ENCODE peak calls at places on chromosomes 12 and 14, in four cellular contexts. One of them, this sample, is unnamed.

GRCh38 chr12:4769073-4769472 is 48.9 kb downstream of the GALNT8 start:
- DNase-seq in SW 1271: no peak
- DNase-seq in HTR-8/SVneo: no peak
- DNase-seq in H54: no peak
- DNase-seq in this sample: no peak

GRCh38 chr14:100904307-100905019 is 941 bp upstream of the RTL1 start:
- DNase-seq in H54: no peak
- DNase-seq in HTR-8/SVneo: no peak
- DNase-seq in SW 1271: no peak
- DNase-seq in this sample: no peak

GRCh38 chr14:88829685-88830302 is 5.3 kb downstream of the TTC8 start:
- DNase-seq in HTR-8/SVneo: no peak
- DNase-seq in H54: no peak
- DNase-seq in SW 1271: no peak
- DNase-seq in this sample: no peak

GRCh38 chr14:103334644-103335603 is 887 bp downstream of the EIF5 start:
- DNase-seq in HTR-8/SVneo: peak
- DNase-seq in SW 1271: peak
- DNase-seq in H54: peak
- DNase-seq in this sample: peak

GRCh38 chr12:54588110-54588831 is at the start of gene PPP1R1A:
- DNase-seq in H54: no peak
- DNase-seq in SW 1271: no peak
- DNase-seq in HTR-8/SVneo: no peak
- DNase-seq in this sample: no peak

GRCh38 chr12:117580718-117581062 is 219.3 kb upstream of the NOS1 start:
- DNase-seq in SW 1271: peak
- DNase-seq in H54: no peak
- DNase-seq in HTR-8/SVneo: no peak
- DNase-seq in this sample: peak

GRCh38 chr12:126067930-126068329 is 1002.7 kb downstream of the AACS start:
- DNase-seq in HTR-8/SVneo: no peak
- DNase-seq in SW 1271: no peak
- DNase-seq in H54: no peak
- DNase-seq in this sample: no peak

GRCh38 chr12:12684375-12685106 is 11.4 kb downstream of the GPR19 start:
- DNase-seq in SW 1271: no peak
- DNase-seq in HTR-8/SVneo: peak
- DNase-seq in H54: no peak
- DNase-seq in this sample: peak

GRCh38 chr12:109736552-109737108 is 23.0 kb downstream of the FAM222A start:
- DNase-seq in HTR-8/SVneo: no peak
- DNase-seq in H54: no peak
- DNase-seq in SW 1271: no peak
- DNase-seq in this sample: peak

GRCh38 chr14:52325126-52325525 is 11.0 kb downstream of the PTGER2 start:
- DNase-seq in HTR-8/SVneo: no peak
- DNase-seq in SW 1271: no peak
- DNase-seq in H54: no peak
- DNase-seq in this sample: no peak

GRCh38 chr14:95018845-95019244 is 138.5 kb downstream of the DICER1 start:
- DNase-seq in H54: no peak
- DNase-seq in HTR-8/SVneo: no peak
- DNase-seq in SW 1271: no peak
- DNase-seq in this sample: no peak

This sample was measured in EH.